ENCODE peak calls at places on chromosomes 11 and 22, in eight cellular contexts. One of them, this sample, is unnamed.

GRCh38 chr11:79152511-79152910 is 288.3 kb downstream of the TENM4 start:
- DNase-seq in COLO829: no peak
- DNase-seq in T-helper 2 cell treated with Interferon-gamma antibody and Interleukin-4, amounts not matched to agents 5 μg/mL and 100 μg/mL, for 36 hours: no peak
- DNase-seq in NCI-H510A treated with DMSO at 0.1 percent for 48 hours: no peak
- DNase-seq in NCI-H1092: no peak
- DNase-seq in NCI-H2081: no peak
- DNase-seq in activated naive CD8-positive, alpha-beta T cell treated with anti-CD3 and anti-CD28 coated beads, Interleukin-2, amount 10 ng/mL, durations not matched to agents 7 days and 5 days: no peak
- DNase-seq in stimulated activated CD4-positive, alpha-beta T cell treated with anti-CD3 and anti-CD28 coated beads, TNF-alpha, amount 100 ng/mL, for 4 hours: no peak
- DNase-seq in this sample: no peak

GRCh38 chr11:30488304-30488998 is 97.7 kb downstream of the MPPED2 start:
- DNase-seq in NCI-H2081: peak; percentile 63
- DNase-seq in COLO829: no peak
- DNase-seq in stimulated activated CD4-positive, alpha-beta T cell treated with anti-CD3 and anti-CD28 coated beads, TNF-alpha, amount 100 ng/mL, for 4 hours: no peak
- DNase-seq in NCI-H510A treated with DMSO at 0.1 percent for 48 hours: peak; percentile 83
- DNase-seq in activated naive CD8-positive, alpha-beta T cell treated with anti-CD3 and anti-CD28 coated beads, Interleukin-2, amount 10 ng/mL, durations not matched to agents 7 days and 5 days: no peak
- DNase-seq in NCI-H1092: peak; percentile 80
- DNase-seq in T-helper 2 cell treated with Interferon-gamma antibody and Interleukin-4, amounts not matched to agents 5 μg/mL and 100 μg/mL, for 36 hours: no peak
- DNase-seq in this sample: peak; percentile 84

GRCh38 chr22:44130076-44130711 is 50.5 kb upstream of the PARVG start:
- DNase-seq in NCI-H1092: no peak
- DNase-seq in stimulated activated CD4-positive, alpha-beta T cell treated with anti-CD3 and anti-CD28 coated beads, TNF-alpha, amount 100 ng/mL, for 4 hours: no peak
- DNase-seq in NCI-H510A treated with DMSO at 0.1 percent for 48 hours: peak; percentile 59
- DNase-seq in NCI-H2081: no peak
- DNase-seq in T-helper 2 cell treated with Interferon-gamma antibody and Interleukin-4, amounts not matched to agents 5 μg/mL and 100 μg/mL, for 36 hours: no peak
- DNase-seq in COLO829: no peak
- DNase-seq in activated naive CD8-positive, alpha-beta T cell treated with anti-CD3 and anti-CD28 coated beads, Interleukin-2, amount 10 ng/mL, durations not matched to agents 7 days and 5 days: no peak
- DNase-seq in this sample: no peak

GRCh38 chr22:47798229-47798628 is 1035.8 kb downstream of the TBC1D22A start:
- DNase-seq in T-helper 2 cell treated with Interferon-gamma antibody and Interleukin-4, amounts not matched to agents 5 μg/mL and 100 μg/mL, for 36 hours: no peak
- DNase-seq in COLO829: no peak
- DNase-seq in activated naive CD8-positive, alpha-beta T cell treated with anti-CD3 and anti-CD28 coated beads, Interleukin-2, amount 10 ng/mL, durations not matched to agents 7 days and 5 days: no peak
- DNase-seq in NCI-H1092: no peak
- DNase-seq in NCI-H510A treated with DMSO at 0.1 percent for 48 hours: no peak
- DNase-seq in NCI-H2081: no peak
- DNase-seq in stimulated activated CD4-positive, alpha-beta T cell treated with anti-CD3 and anti-CD28 coated beads, TNF-alpha, amount 100 ng/mL, for 4 hours: no peak
- DNase-seq in this sample: no peak

GRCh38 chr22:44188316-44188715 is 7.6 kb downstream of the PARVG start:
- DNase-seq in T-helper 2 cell treated with Interferon-gamma antibody and Interleukin-4, amounts not matched to agents 5 μg/mL and 100 μg/mL, for 36 hours: no peak
- DNase-seq in COLO829: no peak
- DNase-seq in NCI-H1092: no peak
- DNase-seq in NCI-H2081: no peak
- DNase-seq in NCI-H510A treated with DMSO at 0.1 percent for 48 hours: no peak
- DNase-seq in activated naive CD8-positive, alpha-beta T cell treated with anti-CD3 and anti-CD28 coated beads, Interleukin-2, amount 10 ng/mL, durations not matched to agents 7 days and 5 days: peak; percentile 28
- DNase-seq in stimulated activated CD4-positive, alpha-beta T cell treated with anti-CD3 and anti-CD28 coated beads, TNF-alpha, amount 100 ng/mL, for 4 hours: no peak
- DNase-seq in this sample: no peak

GRCh38 chr11:108803781-108804180 is 138.9 kb downstream of the DDX10 start:
- DNase-seq in activated naive CD8-positive, alpha-beta T cell treated with anti-CD3 and anti-CD28 coated beads, Interleukin-2, amount 10 ng/mL, durations not matched to agents 7 days and 5 days: no peak
- DNase-seq in COLO829: no peak
- DNase-seq in NCI-H1092: no peak
- DNase-seq in T-helper 2 cell treated with Interferon-gamma antibody and Interleukin-4, amounts not matched to agents 5 μg/mL and 100 μg/mL, for 36 hours: no peak
- DNase-seq in stimulated activated CD4-positive, alpha-beta T cell treated with anti-CD3 and anti-CD28 coated beads, TNF-alpha, amount 100 ng/mL, for 4 hours: no peak
- DNase-seq in NCI-H2081: no peak
- DNase-seq in NCI-H510A treated with DMSO at 0.1 percent for 48 hours: no peak
- DNase-seq in this sample: no peak

GRCh38 chr11:109939176-109939810 is 153.9 kb upstream of the ZC3H12C start:
- DNase-seq in COLO829: peak; percentile 84
- DNase-seq in NCI-H2081: peak; percentile 85
- DNase-seq in T-helper 2 cell treated with Interferon-gamma antibody and Interleukin-4, amounts not matched to agents 5 μg/mL and 100 μg/mL, for 36 hours: no peak
- DNase-seq in stimulated activated CD4-positive, alpha-beta T cell treated with anti-CD3 and anti-CD28 coated beads, TNF-alpha, amount 100 ng/mL, for 4 hours: no peak
- DNase-seq in NCI-H1092: peak; percentile 84
- DNase-seq in activated naive CD8-positive, alpha-beta T cell treated with anti-CD3 and anti-CD28 coated beads, Interleukin-2, amount 10 ng/mL, durations not matched to agents 7 days and 5 days: no peak
- DNase-seq in NCI-H510A treated with DMSO at 0.1 percent for 48 hours: peak; percentile 80
- DNase-seq in this sample: peak; percentile 97

GRCh38 chr22:24310969-24311368 is 40.3 kb downstream of the SPECC1L start:
- DNase-seq in NCI-H2081: no peak
- DNase-seq in activated naive CD8-positive, alpha-beta T cell treated with anti-CD3 and anti-CD28 coated beads, Interleukin-2, amount 10 ng/mL, durations not matched to agents 7 days and 5 days: no peak
- DNase-seq in NCI-H510A treated with DMSO at 0.1 percent for 48 hours: no peak
- DNase-seq in COLO829: no peak
- DNase-seq in T-helper 2 cell treated with Interferon-gamma antibody and Interleukin-4, amounts not matched to agents 5 μg/mL and 100 μg/mL, for 36 hours: no peak
- DNase-seq in stimulated activated CD4-positive, alpha-beta T cell treated with anti-CD3 and anti-CD28 coated beads, TNF-alpha, amount 100 ng/mL, for 4 hours: no peak
- DNase-seq in NCI-H1092: no peak
- DNase-seq in this sample: no peak

GRCh38 chr11:103978588-103979580 is 57.6 kb upstream of the DDI1 start:
- DNase-seq in NCI-H2081: no peak
- DNase-seq in activated naive CD8-positive, alpha-beta T cell treated with anti-CD3 and anti-CD28 coated beads, Interleukin-2, amount 10 ng/mL, durations not matched to agents 7 days and 5 days: no peak
- DNase-seq in NCI-H510A treated with DMSO at 0.1 percent for 48 hours: no peak
- DNase-seq in T-helper 2 cell treated with Interferon-gamma antibody and Interleukin-4, amounts not matched to agents 5 μg/mL and 100 μg/mL, for 36 hours: no peak
- DNase-seq in NCI-H1092: no peak
- DNase-seq in COLO829: no peak
- DNase-seq in stimulated activated CD4-positive, alpha-beta T cell treated with anti-CD3 and anti-CD28 coated beads, TNF-alpha, amount 100 ng/mL, for 4 hours: no peak
- DNase-seq in this sample: no peak

GRCh38 chr11:83779876-83780275 is 493.7 kb upstream of the CCDC90B start:
- DNase-seq in NCI-H510A treated with DMSO at 0.1 percent for 48 hours: no peak
- DNase-seq in activated naive CD8-positive, alpha-beta T cell treated with anti-CD3 and anti-CD28 coated beads, Interleukin-2, amount 10 ng/mL, durations not matched to agents 7 days and 5 days: no peak
- DNase-seq in COLO829: no peak
- DNase-seq in NCI-H2081: no peak
- DNase-seq in stimulated activated CD4-positive, alpha-beta T cell treated with anti-CD3 and anti-CD28 coated beads, TNF-alpha, amount 100 ng/mL, for 4 hours: no peak
- DNase-seq in NCI-H1092: no peak
- DNase-seq in T-helper 2 cell treated with Interferon-gamma antibody and Interleukin-4, amounts not matched to agents 5 μg/mL and 100 μg/mL, for 36 hours: no peak
- DNase-seq in this sample: no peak

GRCh38 chr22:37241351-37242142 is 2.5 kb downstream of the RAC2 start:
- DNase-seq in activated naive CD8-positive, alpha-beta T cell treated with anti-CD3 and anti-CD28 coated beads, Interleukin-2, amount 10 ng/mL, durations not matched to agents 7 days and 5 days: peak; percentile 71
- DNase-seq in NCI-H2081: no peak
- DNase-seq in NCI-H1092: no peak
- DNase-seq in stimulated activated CD4-positive, alpha-beta T cell treated with anti-CD3 and anti-CD28 coated beads, TNF-alpha, amount 100 ng/mL, for 4 hours: no peak
- DNase-seq in T-helper 2 cell treated with Interferon-gamma antibody and Interleukin-4, amounts not matched to agents 5 μg/mL and 100 μg/mL, for 36 hours: peak; percentile 68
- DNase-seq in COLO829: no peak
- DNase-seq in NCI-H510A treated with DMSO at 0.1 percent for 48 hours: no peak
- DNase-seq in this sample: no peak

GRCh38 chr22:28759861-28760560 is 12.5 kb upstream of the CCDC117 start:
- DNase-seq in NCI-H2081: peak; percentile 22
- DNase-seq in COLO829: no peak
- DNase-seq in stimulated activated CD4-positive, alpha-beta T cell treated with anti-CD3 and anti-CD28 coated beads, TNF-alpha, amount 100 ng/mL, for 4 hours: no peak
- DNase-seq in activated naive CD8-positive, alpha-beta T cell treated with anti-CD3 and anti-CD28 coated beads, Interleukin-2, amount 10 ng/mL, durations not matched to agents 7 days and 5 days: no peak
- DNase-seq in T-helper 2 cell treated with Interferon-gamma antibody and Interleukin-4, amounts not matched to agents 5 μg/mL and 100 μg/mL, for 36 hours: no peak
- DNase-seq in NCI-H510A treated with DMSO at 0.1 percent for 48 hours: peak; percentile 44
- DNase-seq in NCI-H1092: no peak
- DNase-seq in this sample: peak; percentile 8

GRCh38 chr11:65423516-65424199 is 1.1 kb downstream of the NEAT1 start:
- DNase-seq in NCI-H1092: no peak
- DNase-seq in NCI-H2081: no peak
- DNase-seq in T-helper 2 cell treated with Interferon-gamma antibody and Interleukin-4, amounts not matched to agents 5 μg/mL and 100 μg/mL, for 36 hours: no peak
- DNase-seq in COLO829: no peak
- DNase-seq in stimulated activated CD4-positive, alpha-beta T cell treated with anti-CD3 and anti-CD28 coated beads, TNF-alpha, amount 100 ng/mL, for 4 hours: no peak
- DNase-seq in activated naive CD8-positive, alpha-beta T cell treated with anti-CD3 and anti-CD28 coated beads, Interleukin-2, amount 10 ng/mL, durations not matched to agents 7 days and 5 days: peak; percentile 60
- DNase-seq in NCI-H510A treated with DMSO at 0.1 percent for 48 hours: no peak
- DNase-seq in this sample: peak; percentile 15

GRCh38 chr11:69245041-69245440 is 48.9 kb upstream of the MYEOV start:
- DNase-seq in NCI-H510A treated with DMSO at 0.1 percent for 48 hours: no peak
- DNase-seq in T-helper 2 cell treated with Interferon-gamma antibody and Interleukin-4, amounts not matched to agents 5 μg/mL and 100 μg/mL, for 36 hours: no peak
- DNase-seq in COLO829: no peak
- DNase-seq in stimulated activated CD4-positive, alpha-beta T cell treated with anti-CD3 and anti-CD28 coated beads, TNF-alpha, amount 100 ng/mL, for 4 hours: no peak
- DNase-seq in activated naive CD8-positive, alpha-beta T cell treated with anti-CD3 and anti-CD28 coated beads, Interleukin-2, amount 10 ng/mL, durations not matched to agents 7 days and 5 days: no peak
- DNase-seq in NCI-H2081: no peak
- DNase-seq in NCI-H1092: no peak
- DNase-seq in this sample: no peak

GRCh38 chr11:74142624-74143023 is 28.2 kb downstream of the C2CD3 start:
- DNase-seq in stimulated activated CD4-positive, alpha-beta T cell treated with anti-CD3 and anti-CD28 coated beads, TNF-alpha, amount 100 ng/mL, for 4 hours: no peak
- DNase-seq in COLO829: no peak
- DNase-seq in T-helper 2 cell treated with Interferon-gamma antibody and Interleukin-4, amounts not matched to agents 5 μg/mL and 100 μg/mL, for 36 hours: no peak
- DNase-seq in NCI-H510A treated with DMSO at 0.1 percent for 48 hours: no peak
- DNase-seq in activated naive CD8-positive, alpha-beta T cell treated with anti-CD3 and anti-CD28 coated beads, Interleukin-2, amount 10 ng/mL, durations not matched to agents 7 days and 5 days: no peak
- DNase-seq in NCI-H1092: no peak
- DNase-seq in NCI-H2081: no peak
- DNase-seq in this sample: no peak

GRCh38 chr11:80816454-80816847 is 1375.6 kb upstream of the TENM4 start:
- DNase-seq in NCI-H1092: no peak
- DNase-seq in NCI-H510A treated with DMSO at 0.1 percent for 48 hours: no peak
- DNase-seq in COLO829: no peak
- DNase-seq in T-helper 2 cell treated with Interferon-gamma antibody and Interleukin-4, amounts not matched to agents 5 μg/mL and 100 μg/mL, for 36 hours: no peak
- DNase-seq in NCI-H2081: no peak
- DNase-seq in stimulated activated CD4-positive, alpha-beta T cell treated with anti-CD3 and anti-CD28 coated beads, TNF-alpha, amount 100 ng/mL, for 4 hours: no peak
- DNase-seq in activated naive CD8-positive, alpha-beta T cell treated with anti-CD3 and anti-CD28 coated beads, Interleukin-2, amount 10 ng/mL, durations not matched to agents 7 days and 5 days: no peak
- DNase-seq in this sample: no peak

GRCh38 chr11:45879803-45880685 is 5.4 kb upstream of the MAPK8IP1 start:
- DNase-seq in activated naive CD8-positive, alpha-beta T cell treated with anti-CD3 and anti-CD28 coated beads, Interleukin-2, amount 10 ng/mL, durations not matched to agents 7 days and 5 days: no peak
- DNase-seq in COLO829: peak; percentile 92
- DNase-seq in stimulated activated CD4-positive, alpha-beta T cell treated with anti-CD3 and anti-CD28 coated beads, TNF-alpha, amount 100 ng/mL, for 4 hours: no peak
- DNase-seq in NCI-H1092: no peak
- DNase-seq in T-helper 2 cell treated with Interferon-gamma antibody and Interleukin-4, amounts not matched to agents 5 μg/mL and 100 μg/mL, for 36 hours: no peak
- DNase-seq in NCI-H2081: no peak
- DNase-seq in NCI-H510A treated with DMSO at 0.1 percent for 48 hours: no peak
- DNase-seq in this sample: no peak

GRCh38 chr22:17013396-17014100 is 5.5 kb upstream of the GAB4 start:
- DNase-seq in NCI-H2081: no peak
- DNase-seq in COLO829: peak; percentile 87
- DNase-seq in activated naive CD8-positive, alpha-beta T cell treated with anti-CD3 and anti-CD28 coated beads, Interleukin-2, amount 10 ng/mL, durations not matched to agents 7 days and 5 days: no peak
- DNase-seq in NCI-H1092: no peak
- DNase-seq in stimulated activated CD4-positive, alpha-beta T cell treated with anti-CD3 and anti-CD28 coated beads, TNF-alpha, amount 100 ng/mL, for 4 hours: no peak
- DNase-seq in NCI-H510A treated with DMSO at 0.1 percent for 48 hours: no peak
- DNase-seq in T-helper 2 cell treated with Interferon-gamma antibody and Interleukin-4, amounts not matched to agents 5 μg/mL and 100 μg/mL, for 36 hours: no peak
- DNase-seq in this sample: no peak

GRCh38 chr22:25754527-25755202 is 12.7 kb downstream of the MYO18B start:
- DNase-seq in NCI-H510A treated with DMSO at 0.1 percent for 48 hours: no peak
- DNase-seq in COLO829: no peak
- DNase-seq in NCI-H1092: no peak
- DNase-seq in stimulated activated CD4-positive, alpha-beta T cell treated with anti-CD3 and anti-CD28 coated beads, TNF-alpha, amount 100 ng/mL, for 4 hours: no peak
- DNase-seq in NCI-H2081: no peak
- DNase-seq in T-helper 2 cell treated with Interferon-gamma antibody and Interleukin-4, amounts not matched to agents 5 μg/mL and 100 μg/mL, for 36 hours: no peak
- DNase-seq in activated naive CD8-positive, alpha-beta T cell treated with anti-CD3 and anti-CD28 coated beads, Interleukin-2, amount 10 ng/mL, durations not matched to agents 7 days and 5 days: no peak
- DNase-seq in this sample: no peak

GRCh38 chr11:47918882-47919495 is 61.4 kb upstream of the PTPRJ start:
- DNase-seq in NCI-H2081: no peak
- DNase-seq in T-helper 2 cell treated with Interferon-gamma antibody and Interleukin-4, amounts not matched to agents 5 μg/mL and 100 μg/mL, for 36 hours: no peak
- DNase-seq in stimulated activated CD4-positive, alpha-beta T cell treated with anti-CD3 and anti-CD28 coated beads, TNF-alpha, amount 100 ng/mL, for 4 hours: no peak
- DNase-seq in NCI-H510A treated with DMSO at 0.1 percent for 48 hours: no peak
- DNase-seq in NCI-H1092: no peak
- DNase-seq in activated naive CD8-positive, alpha-beta T cell treated with anti-CD3 and anti-CD28 coated beads, Interleukin-2, amount 10 ng/mL, durations not matched to agents 7 days and 5 days: no peak
- DNase-seq in COLO829: no peak
- DNase-seq in this sample: peak; percentile 42

GRCh38 chr22:48520888-48521600 is 1306.6 kb downstream of the BRD1 start:
- DNase-seq in COLO829: peak; percentile 54
- DNase-seq in NCI-H1092: no peak
- DNase-seq in T-helper 2 cell treated with Interferon-gamma antibody and Interleukin-4, amounts not matched to agents 5 μg/mL and 100 μg/mL, for 36 hours: no peak
- DNase-seq in stimulated activated CD4-positive, alpha-beta T cell treated with anti-CD3 and anti-CD28 coated beads, TNF-alpha, amount 100 ng/mL, for 4 hours: no peak
- DNase-seq in NCI-H510A treated with DMSO at 0.1 percent for 48 hours: no peak
- DNase-seq in activated naive CD8-positive, alpha-beta T cell treated with anti-CD3 and anti-CD28 coated beads, Interleukin-2, amount 10 ng/mL, durations not matched to agents 7 days and 5 days: no peak
- DNase-seq in NCI-H2081: no peak
- DNase-seq in this sample: no peak

GRCh38 chr11:99422581-99423434 is 402.1 kb downstream of the CNTN5 start:
- DNase-seq in stimulated activated CD4-positive, alpha-beta T cell treated with anti-CD3 and anti-CD28 coated beads, TNF-alpha, amount 100 ng/mL, for 4 hours: no peak
- DNase-seq in NCI-H1092: no peak
- DNase-seq in NCI-H2081: no peak
- DNase-seq in NCI-H510A treated with DMSO at 0.1 percent for 48 hours: no peak
- DNase-seq in activated naive CD8-positive, alpha-beta T cell treated with anti-CD3 and anti-CD28 coated beads, Interleukin-2, amount 10 ng/mL, durations not matched to agents 7 days and 5 days: no peak
- DNase-seq in T-helper 2 cell treated with Interferon-gamma antibody and Interleukin-4, amounts not matched to agents 5 μg/mL and 100 μg/mL, for 36 hours: no peak
- DNase-seq in COLO829: no peak
- DNase-seq in this sample: no peak

GRCh38 chr11:8932564-8933180 is at the start of gene C11orf16:
- DNase-seq in NCI-H510A treated with DMSO at 0.1 percent for 48 hours: no peak
- DNase-seq in activated naive CD8-positive, alpha-beta T cell treated with anti-CD3 and anti-CD28 coated beads, Interleukin-2, amount 10 ng/mL, durations not matched to agents 7 days and 5 days: no peak
- DNase-seq in T-helper 2 cell treated with Interferon-gamma antibody and Interleukin-4, amounts not matched to agents 5 μg/mL and 100 μg/mL, for 36 hours: no peak
- DNase-seq in NCI-H2081: no peak
- DNase-seq in stimulated activated CD4-positive, alpha-beta T cell treated with anti-CD3 and anti-CD28 coated beads, TNF-alpha, amount 100 ng/mL, for 4 hours: no peak
- DNase-seq in NCI-H1092: no peak
- DNase-seq in COLO829: no peak
- DNase-seq in this sample: no peak

GRCh38 chr11:35029979-35030378 is 109.0 kb upstream of the CD44 start:
- DNase-seq in NCI-H1092: no peak
- DNase-seq in NCI-H2081: no peak
- DNase-seq in stimulated activated CD4-positive, alpha-beta T cell treated with anti-CD3 and anti-CD28 coated beads, TNF-alpha, amount 100 ng/mL, for 4 hours: no peak
- DNase-seq in activated naive CD8-positive, alpha-beta T cell treated with anti-CD3 and anti-CD28 coated beads, Interleukin-2, amount 10 ng/mL, durations not matched to agents 7 days and 5 days: no peak
- DNase-seq in T-helper 2 cell treated with Interferon-gamma antibody and Interleukin-4, amounts not matched to agents 5 μg/mL and 100 μg/mL, for 36 hours: peak; percentile 49
- DNase-seq in COLO829: no peak
- DNase-seq in NCI-H510A treated with DMSO at 0.1 percent for 48 hours: no peak
- DNase-seq in this sample: no peak

GRCh38 chr11:2099523-2100316 is 39.5 kb downstream of the IGF2 start:
- DNase-seq in NCI-H1092: peak; percentile 43
- DNase-seq in activated naive CD8-positive, alpha-beta T cell treated with anti-CD3 and anti-CD28 coated beads, Interleukin-2, amount 10 ng/mL, durations not matched to agents 7 days and 5 days: peak; percentile 23
- DNase-seq in stimulated activated CD4-positive, alpha-beta T cell treated with anti-CD3 and anti-CD28 coated beads, TNF-alpha, amount 100 ng/mL, for 4 hours: no peak
- DNase-seq in T-helper 2 cell treated with Interferon-gamma antibody and Interleukin-4, amounts not matched to agents 5 μg/mL and 100 μg/mL, for 36 hours: no peak
- DNase-seq in NCI-H2081: peak; percentile 17
- DNase-seq in COLO829: no peak
- DNase-seq in NCI-H510A treated with DMSO at 0.1 percent for 48 hours: no peak
- DNase-seq in this sample: peak; percentile 74

GRCh38 chr11:58927393-58928081 is 11.8 kb upstream of the GLYATL1 start:
- DNase-seq in activated naive CD8-positive, alpha-beta T cell treated with anti-CD3 and anti-CD28 coated beads, Interleukin-2, amount 10 ng/mL, durations not matched to agents 7 days and 5 days: no peak
- DNase-seq in NCI-H1092: peak; percentile 80
- DNase-seq in NCI-H2081: peak; percentile 82
- DNase-seq in COLO829: no peak
- DNase-seq in T-helper 2 cell treated with Interferon-gamma antibody and Interleukin-4, amounts not matched to agents 5 μg/mL and 100 μg/mL, for 36 hours: no peak
- DNase-seq in NCI-H510A treated with DMSO at 0.1 percent for 48 hours: no peak
- DNase-seq in stimulated activated CD4-positive, alpha-beta T cell treated with anti-CD3 and anti-CD28 coated beads, TNF-alpha, amount 100 ng/mL, for 4 hours: no peak
- DNase-seq in this sample: peak; percentile 93

GRCh38 chr11:115333951-115334350 is 170.3 kb downstream of the CADM1 start:
- DNase-seq in stimulated activated CD4-positive, alpha-beta T cell treated with anti-CD3 and anti-CD28 coated beads, TNF-alpha, amount 100 ng/mL, for 4 hours: no peak
- DNase-seq in NCI-H1092: no peak
- DNase-seq in T-helper 2 cell treated with Interferon-gamma antibody and Interleukin-4, amounts not matched to agents 5 μg/mL and 100 μg/mL, for 36 hours: no peak
- DNase-seq in NCI-H510A treated with DMSO at 0.1 percent for 48 hours: peak; percentile 61
- DNase-seq in activated naive CD8-positive, alpha-beta T cell treated with anti-CD3 and anti-CD28 coated beads, Interleukin-2, amount 10 ng/mL, durations not matched to agents 7 days and 5 days: no peak
- DNase-seq in COLO829: no peak
- DNase-seq in NCI-H2081: no peak
- DNase-seq in this sample: no peak

GRCh38 chr11:72228844-72229231 is 4.3 kb downstream of the INPPL1 start:
- DNase-seq in NCI-H1092: no peak
- DNase-seq in T-helper 2 cell treated with Interferon-gamma antibody and Interleukin-4, amounts not matched to agents 5 μg/mL and 100 μg/mL, for 36 hours: no peak
- DNase-seq in NCI-H2081: no peak
- DNase-seq in NCI-H510A treated with DMSO at 0.1 percent for 48 hours: no peak
- DNase-seq in activated naive CD8-positive, alpha-beta T cell treated with anti-CD3 and anti-CD28 coated beads, Interleukin-2, amount 10 ng/mL, durations not matched to agents 7 days and 5 days: no peak
- DNase-seq in COLO829: no peak
- DNase-seq in stimulated activated CD4-positive, alpha-beta T cell treated with anti-CD3 and anti-CD28 coated beads, TNF-alpha, amount 100 ng/mL, for 4 hours: no peak
- DNase-seq in this sample: no peak

GRCh38 chr22:35426801-35427140 is 26.8 kb downstream of the MCM5 start:
- DNase-seq in NCI-H510A treated with DMSO at 0.1 percent for 48 hours: no peak
- DNase-seq in NCI-H2081: no peak
- DNase-seq in COLO829: no peak
- DNase-seq in stimulated activated CD4-positive, alpha-beta T cell treated with anti-CD3 and anti-CD28 coated beads, TNF-alpha, amount 100 ng/mL, for 4 hours: no peak
- DNase-seq in activated naive CD8-positive, alpha-beta T cell treated with anti-CD3 and anti-CD28 coated beads, Interleukin-2, amount 10 ng/mL, durations not matched to agents 7 days and 5 days: no peak
- DNase-seq in T-helper 2 cell treated with Interferon-gamma antibody and Interleukin-4, amounts not matched to agents 5 μg/mL and 100 μg/mL, for 36 hours: no peak
- DNase-seq in NCI-H1092: no peak
- DNase-seq in this sample: peak; percentile 31

GRCh38 chr22:43796567-43796966 is 15.5 kb downstream of the EFCAB6 start:
- DNase-seq in NCI-H2081: no peak
- DNase-seq in activated naive CD8-positive, alpha-beta T cell treated with anti-CD3 and anti-CD28 coated beads, Interleukin-2, amount 10 ng/mL, durations not matched to agents 7 days and 5 days: no peak
- DNase-seq in T-helper 2 cell treated with Interferon-gamma antibody and Interleukin-4, amounts not matched to agents 5 μg/mL and 100 μg/mL, for 36 hours: no peak
- DNase-seq in COLO829: no peak
- DNase-seq in NCI-H1092: no peak
- DNase-seq in NCI-H510A treated with DMSO at 0.1 percent for 48 hours: peak; percentile 20
- DNase-seq in stimulated activated CD4-positive, alpha-beta T cell treated with anti-CD3 and anti-CD28 coated beads, TNF-alpha, amount 100 ng/mL, for 4 hours: no peak
- DNase-seq in this sample: peak; percentile 70

GRCh38 chr11:65870706-65871681 is 1.6 kb downstream of the EFEMP2 start:
- DNase-seq in NCI-H1092: no peak
- DNase-seq in activated naive CD8-positive, alpha-beta T cell treated with anti-CD3 and anti-CD28 coated beads, Interleukin-2, amount 10 ng/mL, durations not matched to agents 7 days and 5 days: no peak
- DNase-seq in NCI-H2081: peak; percentile 19
- DNase-seq in COLO829: no peak
- DNase-seq in NCI-H510A treated with DMSO at 0.1 percent for 48 hours: peak; percentile 25
- DNase-seq in stimulated activated CD4-positive, alpha-beta T cell treated with anti-CD3 and anti-CD28 coated beads, TNF-alpha, amount 100 ng/mL, for 4 hours: no peak
- DNase-seq in T-helper 2 cell treated with Interferon-gamma antibody and Interleukin-4, amounts not matched to agents 5 μg/mL and 100 μg/mL, for 36 hours: no peak
- DNase-seq in this sample: no peak

GRCh38 chr22:30763815-30764686 is 69.4 kb downstream of the OSBP2 start:
- DNase-seq in NCI-H510A treated with DMSO at 0.1 percent for 48 hours: peak; percentile 67
- DNase-seq in T-helper 2 cell treated with Interferon-gamma antibody and Interleukin-4, amounts not matched to agents 5 μg/mL and 100 μg/mL, for 36 hours: no peak
- DNase-seq in activated naive CD8-positive, alpha-beta T cell treated with anti-CD3 and anti-CD28 coated beads, Interleukin-2, amount 10 ng/mL, durations not matched to agents 7 days and 5 days: peak; percentile 33
- DNase-seq in stimulated activated CD4-positive, alpha-beta T cell treated with anti-CD3 and anti-CD28 coated beads, TNF-alpha, amount 100 ng/mL, for 4 hours: no peak
- DNase-seq in NCI-H2081: peak; percentile 49
- DNase-seq in NCI-H1092: peak; percentile 65
- DNase-seq in COLO829: peak; percentile 72
- DNase-seq in this sample: peak; percentile 9

GRCh38 chr11:8543278-8543677 is 50.8 kb downstream of the STK33 start:
- DNase-seq in activated naive CD8-positive, alpha-beta T cell treated with anti-CD3 and anti-CD28 coated beads, Interleukin-2, amount 10 ng/mL, durations not matched to agents 7 days and 5 days: no peak
- DNase-seq in T-helper 2 cell treated with Interferon-gamma antibody and Interleukin-4, amounts not matched to agents 5 μg/mL and 100 μg/mL, for 36 hours: no peak
- DNase-seq in NCI-H510A treated with DMSO at 0.1 percent for 48 hours: no peak
- DNase-seq in COLO829: no peak
- DNase-seq in stimulated activated CD4-positive, alpha-beta T cell treated with anti-CD3 and anti-CD28 coated beads, TNF-alpha, amount 100 ng/mL, for 4 hours: no peak
- DNase-seq in NCI-H2081: no peak
- DNase-seq in NCI-H1092: no peak
- DNase-seq in this sample: no peak

GRCh38 chr11:67276821-67277230 is 10.6 kb downstream of the GRK2 start:
- DNase-seq in NCI-H2081: no peak
- DNase-seq in stimulated activated CD4-positive, alpha-beta T cell treated with anti-CD3 and anti-CD28 coated beads, TNF-alpha, amount 100 ng/mL, for 4 hours: no peak
- DNase-seq in activated naive CD8-positive, alpha-beta T cell treated with anti-CD3 and anti-CD28 coated beads, Interleukin-2, amount 10 ng/mL, durations not matched to agents 7 days and 5 days: peak; percentile 74
- DNase-seq in COLO829: no peak
- DNase-seq in T-helper 2 cell treated with Interferon-gamma antibody and Interleukin-4, amounts not matched to agents 5 μg/mL and 100 μg/mL, for 36 hours: peak; percentile 69
- DNase-seq in NCI-H510A treated with DMSO at 0.1 percent for 48 hours: no peak
- DNase-seq in NCI-H1092: no peak
- DNase-seq in this sample: no peak